ENCODE peak calls at places on chromosomes 5 and 9, in nine cellular contexts. One of them, this sample, is unnamed.

GRCh38 chr9:93674580-93675335 is 98.4 kb downstream of the PHF2 start:
- DNase-seq in activated T-cell treated with anti-CD3 and anti-CD28 coated beads for 4 hours: no peak
- DNase-seq in T-helper 1 cell: peak; percentile 4
- DNase-seq in hypothalamus: no peak
- DNase-seq in stomach: peak; percentile 19
- DNase-seq in astrocyte of the spinal cord: no peak
- DNase-seq in NCI-H146: no peak
- DNase-seq in frontal cortex: no peak
- DNase-seq in NCI-H2081: no peak
- DNase-seq in this sample: no peak

GRCh38 chr5:16574789-16575785 is 41.7 kb downstream of the RETREG1 start:
- DNase-seq in activated T-cell treated with anti-CD3 and anti-CD28 coated beads for 4 hours: no peak
- DNase-seq in T-helper 1 cell: no peak
- DNase-seq in hypothalamus: peak; percentile 2
- DNase-seq in stomach: no peak
- DNase-seq in astrocyte of the spinal cord: peak; percentile 92
- DNase-seq in NCI-H146: no peak
- DNase-seq in frontal cortex: no peak
- DNase-seq in NCI-H2081: peak; percentile 37
- DNase-seq in this sample: no peak

GRCh38 chr5:107294151-107294550 is 376.6 kb downstream of the EFNA5 start:
- DNase-seq in activated T-cell treated with anti-CD3 and anti-CD28 coated beads for 4 hours: no peak
- DNase-seq in T-helper 1 cell: no peak
- DNase-seq in hypothalamus: no peak
- DNase-seq in stomach: no peak
- DNase-seq in astrocyte of the spinal cord: no peak
- DNase-seq in NCI-H146: no peak
- DNase-seq in frontal cortex: no peak
- DNase-seq in NCI-H2081: no peak
- DNase-seq in this sample: no peak

GRCh38 chr5:121967187-121967586 is 5.4 kb downstream of the SRFBP1 start:
- DNase-seq in activated T-cell treated with anti-CD3 and anti-CD28 coated beads for 4 hours: no peak
- DNase-seq in T-helper 1 cell: no peak
- DNase-seq in hypothalamus: no peak
- DNase-seq in stomach: no peak
- DNase-seq in astrocyte of the spinal cord: peak; percentile 69
- DNase-seq in NCI-H146: no peak
- DNase-seq in frontal cortex: no peak
- DNase-seq in NCI-H2081: peak; percentile 5
- DNase-seq in this sample: no peak

GRCh38 chr9:71647094-71647591 is 121.2 kb downstream of the CEMIP2 start:
- DNase-seq in activated T-cell treated with anti-CD3 and anti-CD28 coated beads for 4 hours: no peak
- DNase-seq in T-helper 1 cell: no peak
- DNase-seq in hypothalamus: no peak
- DNase-seq in stomach: peak; percentile 63
- DNase-seq in astrocyte of the spinal cord: peak; percentile 85
- DNase-seq in NCI-H146: no peak
- DNase-seq in frontal cortex: no peak
- DNase-seq in NCI-H2081: no peak
- DNase-seq in this sample: no peak

GRCh38 chr5:53003144-53003543 is 14.0 kb downstream of the ITGA2 start:
- DNase-seq in activated T-cell treated with anti-CD3 and anti-CD28 coated beads for 4 hours: no peak
- DNase-seq in T-helper 1 cell: no peak
- DNase-seq in hypothalamus: no peak
- DNase-seq in stomach: no peak
- DNase-seq in astrocyte of the spinal cord: no peak
- DNase-seq in NCI-H146: no peak
- DNase-seq in frontal cortex: no peak
- DNase-seq in NCI-H2081: no peak
- DNase-seq in this sample: no peak

GRCh38 chr9:131740898-131741297 is 1.0 kb upstream of the RAPGEF1 start:
- DNase-seq in activated T-cell treated with anti-CD3 and anti-CD28 coated beads for 4 hours: no peak
- DNase-seq in T-helper 1 cell: no peak
- DNase-seq in hypothalamus: no peak
- DNase-seq in stomach: peak; percentile 47
- DNase-seq in astrocyte of the spinal cord: no peak
- DNase-seq in NCI-H146: no peak
- DNase-seq in frontal cortex: no peak
- DNase-seq in NCI-H2081: no peak
- DNase-seq in this sample: no peak

GRCh38 chr9:129748249-129748648 is 4.6 kb downstream of the PTGES start:
- DNase-seq in activated T-cell treated with anti-CD3 and anti-CD28 coated beads for 4 hours: no peak
- DNase-seq in T-helper 1 cell: no peak
- DNase-seq in hypothalamus: no peak
- DNase-seq in stomach: no peak
- DNase-seq in astrocyte of the spinal cord: peak; percentile 26
- DNase-seq in NCI-H146: no peak
- DNase-seq in frontal cortex: no peak
- DNase-seq in NCI-H2081: no peak
- DNase-seq in this sample: no peak

GRCh38 chr5:103561670-103562069 is 919 bp downstream of the NUDT12 start:
- DNase-seq in activated T-cell treated with anti-CD3 and anti-CD28 coated beads for 4 hours: no peak
- DNase-seq in T-helper 1 cell: no peak
- DNase-seq in hypothalamus: no peak
- DNase-seq in stomach: no peak
- DNase-seq in astrocyte of the spinal cord: peak; percentile 2
- DNase-seq in NCI-H146: peak; percentile 1
- DNase-seq in frontal cortex: no peak
- DNase-seq in NCI-H2081: no peak
- DNase-seq in this sample: no peak

GRCh38 chr9:5146241-5146640 is 39.2 kb downstream of the INSL6 start:
- DNase-seq in activated T-cell treated with anti-CD3 and anti-CD28 coated beads for 4 hours: no peak
- DNase-seq in T-helper 1 cell: no peak
- DNase-seq in hypothalamus: no peak
- DNase-seq in stomach: no peak
- DNase-seq in astrocyte of the spinal cord: no peak
- DNase-seq in NCI-H146: no peak
- DNase-seq in frontal cortex: no peak
- DNase-seq in NCI-H2081: no peak
- DNase-seq in this sample: no peak

This sample was measured in NCI-H1930.